ENCODE peak calls at places on chromosomes 11 and 22, in eight cellular contexts. G is AG04449; N is upper lobe of right lung; D is CD4-positive, alpha-beta memory T cell; W is WERI-Rb-1; B is stimulated activated CD4-positive, alpha-beta T cell treated with anti-CD3 and anti-CD28 coated beads, Interleukin-4, amount 100 ng/mL, for 48 hours; H is NCI-H345; C is anterior cingulate cortex. J is an unnamed sample.

GRCh38 chr11:20353829-20354434 is 9.6 kb upstream of the HTATIP2 start:
- DNase-seq in C (no peak), H (peak), D (peak), G (no peak), N (no peak), B (no peak), W (peak), J (peak)

GRCh38 chr11:116731097-116731761 is 41.6 kb downstream of the BUD13 start:
- DNase-seq in D (no peak), G (no peak), N (peak), W (peak), H (no peak), C (peak), B (no peak), J (peak)

GRCh38 chr22:19992921-19993355 is 23.7 kb downstream of the ARVCF start:
- DNase-seq in W (no peak), B (no peak), N (no peak), D (no peak), H (no peak), C (no peak), G (no peak), J (no peak)

GRCh38 chr22:39898997-39899396 is 1.9 kb upstream of the GRAP2 start:
- DNase-seq in H (no peak), G (no peak), B (no peak), W (no peak), C (no peak), N (no peak), D (no peak), J (no peak)

GRCh38 chr11:125141686-125142535 is 22.6 kb upstream of the PKNOX2 start:
- DNase-seq in D (peak), C (peak), W (peak), N (peak), B (peak), H (peak), G (no peak), J (peak)

GRCh38 chr11:44309483-44310197 is at the start of gene ALX4:
- DNase-seq in B (no peak), H (no peak), D (peak), C (no peak), N (no peak), G (no peak), W (no peak), J (peak)

GRCh38 chr11:45209904-45210699 is 63.7 kb downstream of the PRDM11 start:
- DNase-seq in W (peak), C (peak), H (no peak), D (no peak), B (no peak), G (no peak), N (peak), J (peak)

GRCh38 chr11:58192229-58192628 is 3.4 kb downstream of the OR9Q2 start:
- DNase-seq in W (no peak), B (no peak), G (no peak), N (no peak), D (no peak), C (no peak), H (peak), J (no peak)

GRCh38 chr11:64888761-64889511 is 10.5 kb upstream of the EHD1 start:
- DNase-seq in B (no peak), D (no peak), C (no peak), N (no peak), H (no peak), G (no peak), W (no peak), J (no peak)

GRCh38 chr11:125464266-125464662 is 31.8 kb downstream of the FEZ1 start:
- DNase-seq in N (no peak), W (no peak), D (no peak), C (no peak), B (no peak), H (no peak), G (no peak), J (no peak)

GRCh38 chr11:6354651-6355485 is 34.6 kb upstream of the CAVIN3 start:
- DNase-seq in B (no peak), D (no peak), H (no peak), G (no peak), W (no peak), N (no peak), C (no peak), J (peak)

GRCh38 chr22:44366372-44367310 is 53.9 kb upstream of the SHISAL1 start:
- DNase-seq in H (no peak), D (no peak), G (no peak), B (no peak), N (peak), C (no peak), W (no peak), J (peak)

GRCh38 chr11:76752321-76753175 is 30.6 kb upstream of the TSKU start:
- DNase-seq in B (no peak), C (no peak), W (no peak), G (no peak), H (no peak), N (peak), D (no peak), J (no peak)

GRCh38 chr11:13927496-13927895 is 35.0 kb upstream of the SPON1 start:
- DNase-seq in H (no peak), C (peak), N (no peak), D (no peak), G (no peak), B (no peak), W (no peak), J (no peak)

GRCh38 chr11:83641511-83641910 is 355.3 kb upstream of the CCDC90B start:
- DNase-seq in W (no peak), B (no peak), H (no peak), D (no peak), G (no peak), C (no peak), N (no peak), J (no peak)

GRCh38 chr22:40679964-40680818 is 907 bp downstream of the MCHR1 start:
- DNase-seq in W (peak), D (no peak), H (no peak), N (no peak), B (no peak), C (peak), G (no peak), J (no peak)

GRCh38 chr22:17492247-17492646 is 71.1 kb upstream of the SLC25A18 start:
- DNase-seq in H (no peak), W (no peak), N (no peak), D (no peak), G (no peak), B (no peak), C (peak), J (no peak)

GRCh38 chr11:35033011-35033410 is 106.0 kb upstream of the CD44 start:
- DNase-seq in H (no peak), B (no peak), C (no peak), G (no peak), N (peak), W (no peak), D (no peak), J (no peak)

GRCh38 chr11:64629103-64629502 is 38.1 kb downstream of the SLC22A12 start:
- DNase-seq in C (no peak), G (no peak), H (no peak), W (no peak), N (no peak), D (no peak), B (no peak), J (no peak)

GRCh38 chr11:1177020-1177770 is 19.4 kb downstream of the MUC5AC start:
- DNase-seq in C (no peak), N (no peak), W (no peak), H (no peak), B (no peak), G (no peak), D (no peak), J (peak)

GRCh38 chr11:11409916-11410315 is 56.9 kb upstream of the CSNK2A3 start:
- DNase-seq in G (no peak), W (peak), B (no peak), D (no peak), C (no peak), H (peak), N (no peak), J (no peak)

GRCh38 chr11:24421766-24422165 is 75.1 kb upstream of the LUZP2 start:
- DNase-seq in W (no peak), D (no peak), B (no peak), C (no peak), N (no peak), G (no peak), H (no peak), J (no peak)

J was measured in glutamatergic neuron.